ENCODE peak calls at places on chromosomes 7 and 10, in six cellular contexts. D, V, S, M, F and B are unnamed samples.

GRCh38 chr10:130045091-130045652 is 65.5 kb downstream of the C10orf143 start:
- DNase-seq in M (no peak), D (no peak), F (no peak), S (no peak), V (no peak), B (no peak)

GRCh38 chr7:44761207-44762161 is 12.8 kb downstream of the ZMIZ2 start:
- DNase-seq in V (no peak), S (no peak), D (no peak), M (peak; percentile 73), F (peak; percentile 76), B (no peak)

GRCh38 chr10:69316313-69317059 is 38.2 kb downstream of the HK1 start:
- DNase-seq in D (no peak), V (no peak), F (peak; percentile 39), S (no peak), M (no peak), B (no peak)

GRCh38 chr10:70354566-70355233 is 27.7 kb downstream of the LRRC20 start:
- DNase-seq in F (no peak), M (no peak), S (no peak), D (no peak), V (no peak), B (no peak)

GRCh38 chr7:28298870-28299484 is 113.3 kb upstream of the CREB5 start:
- DNase-seq in D (no peak), M (no peak), V (no peak), S (peak; percentile 35), F (peak; percentile 20), B (no peak)

GRCh38 chr7:23055582-23056178 is 41.8 kb upstream of the HYCC1 start:
- DNase-seq in F (no peak), V (peak; percentile 24), M (no peak), S (peak; percentile 49), D (peak; percentile 75), B (peak; percentile 63)

GRCh38 chr10:117131390-117132327 is 6.4 kb downstream of the VAX1 start:
- DNase-seq in M (no peak), S (no peak), F (no peak), D (no peak), V (no peak), B (no peak)

GRCh38 chr7:72336887-72337821 is 75.0 kb downstream of the CALN1 start:
- DNase-seq in F (no peak), D (no peak), V (no peak), M (no peak), S (peak; percentile 36), B (no peak)

GRCh38 chr7:100818825-100819224 is 8.5 kb downstream of the EPHB4 start:
- DNase-seq in M (no peak), D (no peak), S (no peak), F (no peak), V (no peak), B (no peak)

GRCh38 chr7:151864561-151864960 is 12.4 kb downstream of the PRKAG2 start:
- DNase-seq in M (no peak), D (no peak), F (no peak), V (no peak), S (no peak), B (no peak)